ENCODE peak calls at places on chromosomes 1 and 21, in eight cellular contexts. O is fibroblast of lung, D is cardiac muscle cell, L is cardiac fibroblast, B is Panc1, Z is body of pancreas, C is tibial nerve, R is fibroblast of pulmonary artery. X is an unnamed sample.
A peak's percentile ranks its signal among the peaks of the same experiment; 100 is the strongest.

GRCh38 chr1:154453577-154454352 is 48.3 kb upstream of the TDRD10 start:
- DNase-seq in O (peak; percentile 73), D (no peak), L (peak; percentile 80), B (no peak), Z (no peak), C (no peak), R (peak; percentile 78), X (peak; percentile 75)

GRCh38 chr1:210394281-210394798 is 65.6 kb downstream of the HHAT start:
- DNase-seq in O (peak; percentile 89), D (no peak), L (peak; percentile 34), B (no peak), Z (no peak), C (peak; percentile 22), R (no peak), X (no peak)

GRCh38 chr1:60915441-60915840 is 166.9 kb upstream of the NFIA start:
- DNase-seq in O (no peak), D (no peak), L (no peak), B (no peak), Z (no peak), C (no peak), R (no peak), X (no peak)

GRCh38 chr1:7534061-7534825 is 236.9 kb upstream of the VAMP3 start:
- DNase-seq in O (peak; percentile 54), D (no peak), L (no peak), B (no peak), Z (no peak), C (no peak), R (no peak), X (no peak)

GRCh38 chr1:4464478-4464877 is 189.9 kb upstream of the AJAP1 start:
- DNase-seq in O (no peak), D (no peak), L (no peak), B (no peak), Z (no peak), C (no peak), R (no peak), X (no peak)

GRCh38 chr1:116020668-116021272 is 44.5 kb downstream of the SLC22A15 start:
- DNase-seq in O (peak; percentile 49), D (peak; percentile 75), L (peak; percentile 78), B (peak; percentile 12), Z (peak; percentile 65), C (no peak), R (peak; percentile 71), X (peak; percentile 80)

GRCh38 chr1:91725961-91726704 is 159.8 kb downstream of the TGFBR3 start:
- DNase-seq in O (peak; percentile 87), D (no peak), L (peak; percentile 83), B (no peak), Z (no peak), C (no peak), R (peak; percentile 90), X (peak; percentile 92)

GRCh38 chr1:156845055-156845952 is 13.6 kb downstream of the INSRR start:
- DNase-seq in O (no peak), D (peak; percentile 43), L (no peak), B (no peak), Z (no peak), C (no peak), R (no peak), X (no peak)

DNA sequence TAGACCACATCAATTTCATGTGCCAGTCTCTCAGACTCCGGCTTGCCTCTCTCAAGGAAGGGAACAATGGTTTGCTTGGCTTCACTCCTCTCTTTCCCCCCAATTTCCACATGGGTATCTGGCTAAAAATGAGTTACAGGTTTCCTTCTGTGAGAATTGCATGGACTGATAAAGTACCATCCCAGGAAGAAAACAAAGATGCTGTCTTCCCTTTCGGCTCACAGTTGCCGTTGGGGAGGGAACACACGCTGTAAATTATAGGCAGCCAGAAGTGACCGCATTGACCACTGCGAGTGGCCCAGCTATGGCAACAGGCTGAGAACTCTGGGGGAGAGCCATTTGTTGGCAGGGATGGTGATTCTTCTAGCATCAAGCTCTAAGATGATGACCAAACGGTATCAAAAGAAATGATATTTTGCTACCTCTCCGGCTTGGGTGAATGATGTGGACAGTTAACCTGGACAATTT is 2.8 kb downstream of the RUNX1 start:
- DNase-seq in O (no peak), D (no peak), L (no peak), B (no peak), Z (no peak), C (no peak), R (no peak), X (no peak)
- H3K4me3 ChIP-seq in O (peak overlapping the region; percentile 46), D (no peak overlapping the region), L (no peak overlapping the region), B (no peak overlapping the region), Z (no peak overlapping the region), C (no peak overlapping the region), R (no peak overlapping the region), X (no peak overlapping the region)

DNA sequence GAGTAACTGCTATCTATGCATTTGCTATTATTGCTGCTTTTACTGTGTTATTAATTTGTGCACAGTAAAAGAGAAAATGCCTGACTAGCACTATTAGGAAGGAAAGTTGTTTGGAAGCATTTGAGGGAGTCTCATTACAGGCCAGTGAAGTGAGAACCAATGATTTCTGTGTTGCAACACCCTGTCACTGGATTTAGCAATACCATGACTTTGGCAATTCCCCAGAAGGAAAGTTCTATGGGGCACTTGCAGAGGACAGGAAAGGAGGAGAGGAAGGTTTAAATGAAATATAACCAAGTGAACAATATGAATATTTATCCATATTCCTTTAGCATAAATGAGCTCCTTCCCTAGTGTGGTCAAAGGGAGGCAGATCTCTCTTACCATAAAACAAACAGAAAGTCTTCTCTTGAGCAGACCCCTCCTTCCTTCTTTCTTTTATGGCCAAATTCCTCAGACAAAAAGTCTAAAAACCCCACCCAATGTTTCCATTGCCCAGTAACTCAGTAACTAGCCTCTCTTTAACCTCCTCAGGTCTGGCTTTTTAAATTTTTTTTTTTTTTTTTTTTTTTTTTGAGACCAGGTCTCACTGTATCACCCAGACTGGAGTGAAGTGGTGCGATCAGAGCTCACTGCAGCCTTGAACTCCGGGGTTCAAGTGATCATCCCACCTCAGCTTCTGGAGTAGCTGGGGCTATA is 5.5 kb downstream of the TLR5 start:
- DNase-seq in O (peak; percentile 46), D (no peak), L (peak; percentile 93), B (no peak), Z (peak; percentile 57), C (no peak), R (peak; percentile 90), X (peak; percentile 85)
- TF ChIP-seq CTCF in O (no peak), D (no peak), L (no peak), B (no peak), Z (no peak), C (no peak), R (no peak), X (no peak)

GRCh38 chr1:48940946-48941732 is 164.4 kb upstream of the BEND5 start:
- DNase-seq in O (no peak), D (no peak), L (no peak), B (no peak), Z (no peak), C (no peak), R (no peak), X (no peak)

GRCh38 chr1:48947761-48948537 is 171.3 kb upstream of the BEND5 start:
- DNase-seq in O (peak; percentile 28), D (no peak), L (no peak), B (no peak), Z (peak; percentile 11), C (no peak), R (no peak), X (no peak)

GRCh38 chr1:48943826-48944225 is 167.1 kb upstream of the BEND5 start:
- DNase-seq in O (no peak), D (no peak), L (no peak), B (no peak), Z (no peak), C (no peak), R (no peak), X (no peak)

GRCh38 chr1:48943393-48943792 is 166.7 kb upstream of the BEND5 start:
- DNase-seq in O (peak; percentile 85), D (no peak), L (peak; percentile 10), B (no peak), Z (no peak), C (no peak), R (peak; percentile 10), X (peak; percentile 7)

DNA sequence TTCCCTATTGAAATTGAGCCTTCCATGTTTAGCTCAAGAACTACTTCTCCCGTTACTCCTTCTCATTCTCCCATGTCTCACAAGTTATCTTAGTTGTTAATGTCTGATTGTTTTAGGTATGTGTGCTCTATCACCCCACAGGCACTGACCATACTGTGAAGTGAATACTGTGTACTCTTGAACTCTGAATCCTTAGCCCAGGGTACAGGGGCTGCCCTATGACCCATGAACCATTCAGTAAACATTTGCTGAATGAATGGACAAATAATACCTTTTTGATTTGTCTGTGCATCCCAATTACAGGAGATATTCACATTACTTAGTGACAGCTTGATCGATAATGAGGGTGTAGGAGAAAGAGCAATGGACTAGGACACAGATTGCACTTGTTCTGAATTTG is 169.4 kb upstream of the BEND5 start:
- DNase-seq in O (no peak), D (no peak), L (no peak), B (no peak), Z (no peak), C (no peak), R (no peak), X (no peak)
- H3K4me3 ChIP-seq in O (no peak overlapping the region), D (no peak overlapping the region), L (no peak overlapping the region), B (no peak overlapping the region), Z (no peak overlapping the region), C (no peak overlapping the region), R (no peak overlapping the region), X (no peak overlapping the region)

GRCh38 chr1:183470961-183471747 is 1.1 kb upstream of the SMG7 start:
- DNase-seq in O (peak; percentile 79), D (peak; percentile 86), L (peak; percentile 84), B (peak; percentile 73), Z (peak; percentile 68), C (peak; percentile 32), R (peak; percentile 80), X (peak; percentile 80)

GRCh38 chr1:183471748-183472487 is 381 bp upstream of the SMG7 start:
- DNase-seq in O (peak; percentile 99), D (peak; percentile 96), L (peak; percentile 99), B (peak; percentile 90), Z (peak; percentile 97), C (peak; percentile 94), R (peak; percentile 98), X (peak; percentile 99)

GRCh38 chr1:183472488-183473285 is at the start of gene SMG7:
- DNase-seq in O (peak; percentile 41), D (peak; percentile 55), L (peak; percentile 24), B (no peak), Z (peak; percentile 33), C (peak; percentile 16), R (peak; percentile 14), X (peak; percentile 34)

GRCh38 chr1:183467687-183468086 is 4.6 kb upstream of the SMG7 start:
- DNase-seq in O (peak; percentile 9), D (no peak), L (no peak), B (no peak), Z (no peak), C (no peak), R (no peak), X (peak; percentile 18)

DNA sequence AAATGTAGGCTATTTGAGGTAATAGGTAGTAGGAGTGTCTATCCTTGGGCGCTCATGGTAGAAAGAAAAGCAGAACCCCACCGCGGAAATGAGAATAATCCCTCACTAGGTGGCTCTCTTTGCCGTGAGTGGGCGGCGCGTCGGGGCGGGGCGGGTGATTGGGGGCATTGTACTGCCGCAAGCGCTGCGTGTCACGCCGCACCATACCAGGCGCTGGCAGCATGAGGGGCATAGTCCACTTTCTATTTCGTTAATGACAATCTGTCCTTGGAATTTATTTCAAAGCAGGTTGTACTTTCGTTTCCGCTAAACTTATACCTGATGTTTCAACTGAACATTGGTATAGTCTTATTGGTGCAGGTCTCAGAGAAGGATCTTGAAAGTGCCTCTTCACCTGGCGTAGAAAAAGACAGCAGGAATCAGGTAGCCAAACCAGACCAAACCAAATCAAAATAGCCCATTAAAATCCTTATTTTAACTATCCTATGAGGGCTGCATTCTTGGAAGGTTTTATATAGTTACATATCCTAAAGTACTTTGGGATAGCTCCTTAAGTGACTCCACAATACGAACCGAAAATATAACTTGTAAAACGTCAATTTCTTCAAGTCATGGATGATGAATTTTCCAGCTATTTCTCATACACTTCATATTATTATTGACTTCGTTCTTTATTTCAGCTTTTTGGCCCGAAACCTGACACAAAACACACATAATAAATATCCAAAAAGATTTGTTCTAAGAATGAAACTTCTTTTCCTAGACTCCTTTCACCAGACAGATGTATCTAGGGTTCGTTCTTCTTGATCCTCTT is 1.9 kb upstream of the SMG7 start:
- DNase-seq in O (peak; percentile 59), D (peak; percentile 86), L (peak; percentile 77), B (peak; percentile 53), Z (peak; percentile 87), C (peak; percentile 70), R (peak; percentile 73), X (peak; percentile 63)
- TF ChIP-seq CTCF in O (peak; percentile 39), D (peak; percentile 47), L (peak; percentile 45), B (peak; percentile 86), Z (peak; percentile 54), C (peak; percentile 63), R (peak; percentile 41), X (peak; percentile 68)